ENCODE peak calls at places on chromosomes 4 and X, in four cellular contexts. K, Y, W and F are unnamed samples.

GRCh38 chrX:99795495-99795894 is 614.6 kb downstream of the PCDH19 start:
- DNase-seq in Y (no peak), K (no peak), W (no peak), F (no peak)

GRCh38 chr4:78100060-78100459 is 42.9 kb downstream of the FRAS1 start:
- DNase-seq in W (no peak), K (no peak), Y (no peak), F (no peak)

GRCh38 chr4:167955006-167955405 is 137.3 kb upstream of the ANXA10 start:
- DNase-seq in W (no peak), Y (no peak), K (no peak), F (no peak)

GRCh38 chr4:181967401-181967800 is 275.8 kb upstream of the TENM3 start:
- DNase-seq in Y (no peak), K (no peak), W (no peak), F (no peak)

GRCh38 chrX:103212749-103213457 is 2.0 kb upstream of the BEX4 start:
- DNase-seq in K (no peak), W (no peak), Y (no peak), F (no peak)

GRCh38 chr4:3122081-3122563 is 47.6 kb downstream of the HTT start:
- DNase-seq in K (no peak), Y (no peak), W (no peak), F (no peak)

GRCh38 chr4:7169134-7169533 is 23.2 kb upstream of the SORCS2 start:
- DNase-seq in K (no peak), W (no peak), Y (no peak), F (no peak)

GRCh38 chr4:73045894-73046293 is 23.6 kb downstream of the COX18 start:
- DNase-seq in Y (no peak), K (no peak), W (no peak), F (no peak)

GRCh38 chr4:106852416-106852815 is 183.7 kb downstream of the DKK2 start:
- DNase-seq in K (no peak), Y (no peak), W (no peak), F (no peak)

GRCh38 chr4:139595989-139596679 is 40.1 kb upstream of the SETD7 start:
- DNase-seq in W (no peak), Y (no peak), K (no peak), F (no peak)

GRCh38 chrX:96692911-96693310 is 8.3 kb downstream of the DIAPH2 start:
- DNase-seq in K (no peak), Y (no peak), W (no peak), F (no peak)

GRCh38 chr4:137375111-137375850 is 157.0 kb downstream of the PCDH18 start:
- DNase-seq in Y (no peak), K (no peak), W (no peak), F (no peak)

GRCh38 chrX:103170216-103170615 is 44.7 kb upstream of the BEX4 start:
- DNase-seq in Y (no peak), K (no peak), W (no peak), F (no peak)

GRCh38 chr4:2964077-2964471 is 703 bp downstream of the GRK4 start:
- DNase-seq in K (no peak), W (no peak), Y (no peak), F (no peak)

GRCh38 chr4:94827481-94828110 is 69.8 kb downstream of the BMPR1B start:
- DNase-seq in K (peak), Y (no peak), W (no peak), F (no peak)

GRCh38 chrX:49193542-49193964 is 6.4 kb downstream of the SYP start:
- DNase-seq in K (peak), W (no peak), Y (no peak), F (no peak)

DNA sequence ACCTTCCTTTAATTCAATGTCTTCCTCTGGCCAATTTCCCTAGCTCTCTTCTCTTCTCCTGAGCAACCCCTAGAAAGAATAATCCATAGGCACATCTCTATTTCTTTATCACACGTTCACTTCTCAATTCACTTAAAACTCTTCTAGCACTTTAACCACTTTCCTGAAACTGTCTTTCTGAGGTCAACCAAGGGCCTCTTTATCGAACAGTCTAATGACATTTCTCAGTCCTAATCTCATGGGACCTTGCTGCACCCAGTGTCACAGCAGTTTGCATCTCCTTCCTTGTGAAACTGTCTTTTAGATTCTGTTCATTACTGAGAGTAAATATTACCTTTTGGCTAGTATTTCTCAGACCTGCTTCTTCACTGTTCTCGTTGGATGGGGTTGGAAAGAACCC is 285.3 kb upstream of the RASGEF1B start:
- DNase-seq in K (no peak), Y (peak), W (no peak), F (no peak)
- TF ChIP-seq CBFB in K (no peak), Y (no peak), W (no peak), F (no peak)

DNA sequence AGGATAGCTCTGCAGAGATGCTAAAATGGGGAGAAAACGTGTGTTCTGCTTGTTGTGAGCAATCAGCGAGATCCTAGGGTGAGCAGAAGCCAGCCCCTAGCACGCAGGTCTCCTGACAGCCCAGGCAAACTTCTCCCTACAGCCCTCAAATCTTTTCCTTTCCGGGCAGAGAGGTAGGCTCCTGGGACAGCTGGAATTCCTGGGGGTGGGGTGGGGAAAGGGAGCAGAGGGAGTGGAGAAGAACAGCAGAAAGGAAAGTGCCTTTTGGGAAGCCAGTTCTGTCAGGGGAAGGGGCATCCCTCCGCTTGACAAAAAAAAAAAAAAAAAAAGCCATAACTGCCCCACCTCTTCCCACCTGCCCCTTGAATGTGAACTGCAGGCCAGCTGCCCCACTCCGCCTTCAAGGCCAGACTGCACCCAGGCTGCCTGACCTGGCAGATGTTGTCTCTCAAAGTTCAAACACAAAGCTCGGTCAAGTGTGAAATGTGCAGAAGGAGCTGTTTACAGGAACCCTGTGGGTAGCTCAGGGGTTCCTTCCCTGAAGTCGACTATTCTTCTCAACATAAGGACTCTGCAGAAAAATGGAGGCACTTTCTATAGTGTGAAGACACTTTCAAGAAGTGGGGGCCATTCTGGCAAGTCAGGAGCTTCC is 16.4 kb downstream of the FGD1 start:
- DNase-seq in W (no peak), Y (no peak), K (no peak), F (peak)
- TF ChIP-seq MAX in W (no peak), Y (no peak), K (no peak), F (no peak)

DNA sequence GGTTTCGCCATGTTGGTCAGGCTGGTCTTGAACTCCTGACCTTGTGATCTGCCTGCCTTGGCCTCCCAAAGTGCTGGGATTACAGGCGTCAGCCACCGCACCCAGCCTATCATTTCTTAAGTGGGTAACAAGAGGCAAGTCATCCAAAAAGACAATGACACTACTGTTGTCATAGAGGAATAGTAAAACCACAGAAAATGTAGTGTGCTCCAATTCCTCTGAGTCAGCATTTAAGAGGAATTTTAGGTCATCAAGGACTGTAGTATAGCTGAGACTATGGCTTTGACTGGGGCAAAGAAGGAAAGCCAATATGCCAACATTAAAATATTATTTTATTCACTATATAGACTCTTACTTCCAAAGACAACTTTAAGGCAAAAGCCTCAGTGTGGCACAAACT is 48.4 kb downstream of the ATP8A1 start:
- DNase-seq in K (no peak), Y (no peak), W (no peak), F (no peak)
- TF ChIP-seq CBFB in K (no peak), Y (no peak), W (no peak), F (no peak)

GRCh38 chrX:72498782-72499181 is 73.9 kb downstream of the HDAC8 start:
- DNase-seq in Y (peak), K (no peak), W (no peak), F (peak)
- TF ChIP-seq MAX in Y (no peak), K (no peak), W (no peak), F (no peak)

DNA sequence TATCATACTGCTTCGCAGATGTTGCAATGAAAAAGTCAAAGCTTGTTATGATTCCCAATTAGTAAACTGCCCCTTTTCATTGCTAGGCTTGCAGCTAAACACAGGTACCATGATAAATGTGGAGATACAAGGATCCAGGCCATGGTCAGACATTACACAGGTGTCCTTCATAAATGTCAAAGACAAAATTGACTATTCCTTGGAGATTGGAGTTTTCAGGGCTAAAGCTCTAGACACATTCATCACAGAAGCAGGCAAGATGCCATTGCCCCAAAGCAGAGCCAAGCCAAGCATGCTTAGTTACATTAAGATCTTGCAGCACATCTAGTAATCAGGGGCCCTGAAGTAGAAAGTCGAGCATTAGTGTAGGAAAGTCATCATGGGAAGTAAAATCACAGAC is 111.3 kb upstream of the INTU start:
- DNase-seq in W (no peak), K (no peak), Y (no peak), F (no peak)
- TF ChIP-seq CBFB in W (no peak), K (no peak), Y (no peak), F (no peak)

GRCh38 chr4:20544645-20545044 is 155.6 kb upstream of the PACRGL start:
- DNase-seq in W (peak), K (peak), Y (no peak), F (no peak)
- TF ChIP-seq MAX in W (no peak), K (no peak), Y (no peak), F (no peak)

GRCh38 chr4:81651500-81651899 is 179.8 kb upstream of the RASGEF1B start:
- DNase-seq in Y (no peak), K (no peak), W (no peak), F (no peak)

GRCh38 chr4:81650871-81651270 is 179.2 kb upstream of the RASGEF1B start:
- DNase-seq in W (no peak), K (no peak), Y (no peak), F (no peak)

GRCh38 chr4:81647388-81647787 is 175.7 kb upstream of the RASGEF1B start:
- DNase-seq in Y (no peak), W (no peak), K (no peak), F (no peak)

GRCh38 chr4:81652069-81652478 is 180.4 kb upstream of the RASGEF1B start:
- DNase-seq in W (no peak), Y (no peak), K (no peak), F (no peak)

DNA sequence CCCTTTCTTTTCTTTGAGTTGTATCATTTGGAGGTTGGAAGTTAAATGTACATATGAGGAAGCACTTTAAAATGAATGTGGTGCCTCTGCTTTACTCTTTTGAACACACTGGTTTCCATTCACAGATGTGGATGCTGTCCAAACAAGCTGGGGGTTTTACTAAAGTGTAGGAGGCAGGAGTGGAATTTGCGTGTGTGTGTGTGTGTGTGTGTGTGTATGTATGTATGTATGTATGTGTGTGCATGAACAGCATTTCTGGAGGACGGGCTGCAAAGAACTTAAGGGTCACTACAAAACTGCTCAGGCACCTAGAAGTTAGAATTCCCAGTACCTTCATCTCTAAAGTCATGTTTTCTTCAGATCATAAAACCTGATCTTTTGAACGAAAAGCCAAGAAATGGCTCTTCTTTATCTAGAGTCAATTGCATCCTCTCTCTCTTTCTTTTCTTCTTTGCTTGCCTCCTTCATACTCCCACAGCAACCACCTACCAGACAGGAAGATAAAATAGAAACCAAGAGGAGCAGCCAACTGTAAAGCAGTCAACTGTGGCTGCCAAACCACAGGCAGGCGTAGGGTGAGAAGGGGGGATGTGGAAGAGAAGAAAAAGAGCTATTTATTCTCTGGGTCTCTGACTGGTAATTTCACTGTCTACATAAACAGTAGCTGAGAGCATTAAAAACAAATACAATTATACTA is 177.0 kb upstream of the RASGEF1B start:
- DNase-seq in K (no peak), W (no peak), Y (peak), F (no peak)
- TF ChIP-seq CBFB in K (no peak), W (no peak), Y (no peak), F (no peak)

GRCh38 chrX:53599781-53600396 is 86.6 kb downstream of the HUWE1 start:
- DNase-seq in Y (no peak), K (no peak), W (no peak), F (no peak)

GRCh38 chrX:53606456-53606855 is 80.1 kb downstream of the HUWE1 start:
- DNase-seq in W (no peak), K (no peak), Y (no peak), F (no peak)

DNA sequence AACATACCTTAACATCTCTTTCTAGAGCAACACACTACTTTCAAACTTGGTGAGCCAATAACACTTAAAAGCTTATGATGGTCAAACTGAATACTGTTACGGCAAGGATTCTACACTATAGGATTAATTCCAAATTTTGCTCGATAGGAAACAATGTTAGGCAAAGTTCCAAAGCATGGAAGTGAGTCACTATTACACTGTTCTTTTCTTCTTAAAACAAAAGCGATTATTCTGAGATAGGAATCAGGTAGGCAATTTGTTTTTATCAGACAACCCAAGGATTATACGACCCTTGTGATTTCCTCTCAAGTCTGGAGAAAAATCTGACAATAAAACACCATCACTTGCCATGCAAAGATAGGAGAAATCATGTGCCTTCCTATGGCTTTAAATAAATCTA is 81.5 kb downstream of the HUWE1 start:
- DNase-seq in Y (no peak), W (no peak), K (no peak), F (no peak)
- TF ChIP-seq MAX in Y (no peak), W (no peak), K (no peak), F (no peak)

GRCh38 chr4:11070813-11071212 is 357.9 kb downstream of the HS3ST1 start:
- DNase-seq in W (no peak), K (no peak), Y (no peak), F (no peak)
- TF ChIP-seq CBFB in W (no peak), K (no peak), Y (no peak), F (no peak)

DNA sequence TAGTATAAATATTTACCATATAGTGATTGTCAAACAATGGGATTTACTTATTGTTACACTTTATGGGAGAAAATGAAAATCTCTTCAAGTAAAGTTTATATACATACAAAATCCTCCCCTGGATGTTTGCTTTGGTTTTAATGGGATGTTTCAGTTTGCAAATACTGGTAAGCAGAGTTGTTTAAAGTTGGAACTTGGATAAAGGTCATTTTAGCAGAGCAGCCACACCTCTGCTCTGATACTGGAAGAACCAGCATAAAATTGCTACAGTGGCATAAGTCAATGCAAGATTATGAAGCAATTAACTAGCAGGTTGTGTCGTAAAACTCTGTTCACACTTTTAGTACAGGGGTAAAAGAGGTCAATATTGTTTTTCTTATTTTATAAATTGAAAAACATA is 101.2 kb downstream of the TRAPPC11 start:
- DNase-seq in Y (no peak), W (no peak), K (no peak), F (no peak)
- TF ChIP-seq MAX in Y (no peak), W (no peak), K (no peak), F (no peak)